ENCODE peak calls at places on chromosomes 6 and 20, in seven cellular contexts. H is stimulated activated CD8-positive, alpha-beta memory T cell treated with anti-CD3 and anti-CD28 coated beads, Interleukin-15, amount 100 ng/mL, for 1 hour; P is HepG2; Y is HT-29; S is body of pancreas; M is ELR; A is fibroblast of pulmonary artery. J is an unnamed sample.

GRCh38 chr6:97437087-97437486 is 154.1 kb upstream of the MMS22L start:
- DNase-seq in H (no peak), P (peak), Y (peak), S (no peak), M (peak), A (peak), J (no peak)

GRCh38 chr20:25011261-25011660 is 18.7 kb upstream of the APMAP start:
- DNase-seq in H (no peak), P (no peak), Y (no peak), S (no peak), M (no peak), A (no peak), J (no peak)

GRCh38 chr6:83867527-83868161 is 8.2 kb downstream of the CYB5R4 start:
- DNase-seq in H (no peak), P (no peak), Y (no peak), S (peak), M (peak), A (peak), J (peak)

GRCh38 chr6:45567879-45568278 is 190.1 kb upstream of the SUPT3H start:
- DNase-seq in H (no peak), P (no peak), Y (no peak), S (no peak), M (no peak), A (no peak), J (no peak)

GRCh38 chr20:63709149-63709527 is 1.3 kb downstream of the ZGPAT start:
- DNase-seq in H (no peak), P (no peak), Y (no peak), S (no peak), M (no peak), A (no peak), J (no peak)

GRCh38 chr6:105319331-105319730 is 83.6 kb downstream of the PREP start:
- DNase-seq in H (no peak), P (no peak), Y (no peak), S (no peak), M (peak), A (peak), J (no peak)

GRCh38 chr6:128507337-128508310 is 12.8 kb downstream of the PTPRK start:
- DNase-seq in H (no peak), P (peak), Y (peak), S (peak), M (peak), A (no peak), J (no peak)

GRCh38 chr6:134235937-134236751 is 81.8 kb downstream of the SGK1 start:
- DNase-seq in H (no peak), P (no peak), Y (no peak), S (no peak), M (peak), A (peak), J (no peak)

GRCh38 chr20:36848078-36848660 is 27.8 kb upstream of the TLDC2 start:
- DNase-seq in H (no peak), P (no peak), Y (no peak), S (no peak), M (peak), A (peak), J (no peak)

GRCh38 chr6:139473239-139473701 is 98.8 kb upstream of the CITED2 start:
- DNase-seq in H (no peak), P (no peak), Y (no peak), S (peak), M (no peak), A (no peak), J (peak)

GRCh38 chr20:34977365-34978091 is 21.9 kb downstream of the MYH7B start:
- DNase-seq in H (no peak), P (peak), Y (no peak), S (no peak), M (no peak), A (no peak), J (no peak)

GRCh38 chr6:112311950-112312547 is 35.1 kb upstream of the RFPL4B start:
- DNase-seq in H (no peak), P (peak), Y (peak), S (no peak), M (peak), A (peak), J (no peak)

GRCh38 chr6:91149246-91149645 is 562.4 kb upstream of the MAP3K7 start:
- DNase-seq in H (no peak), P (no peak), Y (no peak), S (no peak), M (no peak), A (peak), J (no peak)

GRCh38 chr6:37858363-37858762 is 38.8 kb downstream of the ZFAND3 start:
- DNase-seq in H (no peak), P (no peak), Y (no peak), S (no peak), M (no peak), A (no peak), J (no peak)

J was measured in adrenal gland.